ENCODE peak calls at places on chromosomes 13 and 19, in four cellular contexts. V is PC-3, E is Peyer's patch, S is heart left ventricle. Q is an unnamed sample. For H3K9me3, the result is how much of the 10 kb centered on the place peaks cover.

GRCh38 chr13:53612200-53612599 is 583.6 kb downstream of the OLFM4 start:
- DNase-seq in S (no peak), V (no peak), E (no peak), Q (no peak)

GRCh38 chr19:13022859-13023636 is 27.8 kb downstream of the NFIX start:
- DNase-seq in S (peak), V (peak), E (peak), Q (no peak)

GRCh38 chr13:39350461-39350881 is 252.5 kb downstream of the LHFPL6 start:
- DNase-seq in E (no peak), S (no peak), V (no peak), Q (no peak)

GRCh38 chr19:1665565-1666047 is 13.2 kb upstream of the TCF3 start:
- DNase-seq in E (peak), V (no peak), S (no peak), Q (no peak)

GRCh38 chr13:25422153-25422552 is 50.4 kb downstream of the ATP8A2 start:
- DNase-seq in E (no peak), S (no peak), V (no peak), Q (no peak)

GRCh38 chr13:66657165-66657895 is 572.8 kb downstream of the PCDH9 start:
- DNase-seq in S (peak), V (peak), E (no peak), Q (no peak)

GRCh38 chr19:1379961-1380489 is 3.7 kb upstream of the NDUFS7 start:
- DNase-seq in V (no peak), E (no peak), S (no peak), Q (no peak)

GRCh38 chr13:95629071-95629470 is 15.4 kb downstream of the DZIP1 start:
- DNase-seq in E (no peak), V (no peak), S (no peak), Q (no peak)

GRCh38 chr19:2887391-2887914 is 13.3 kb upstream of the ZNF57 start:
- DNase-seq in E (no peak), V (peak), S (no peak), Q (peak)

GRCh38 chr13:109151696-109152095 is 522.3 kb downstream of the MYO16 start:
- DNase-seq in V (no peak), E (no peak), S (no peak), Q (no peak)

GRCh38 chr19:38650911-38651584 is 3.6 kb downstream of the ACTN4 start:
- DNase-seq in V (peak), E (no peak), S (no peak), Q (no peak)

GRCh38 chr19:18895038-18895827 is 725 bp downstream of the CERS1 start:
- DNase-seq in S (no peak), V (peak), E (no peak), Q (no peak)

GRCh38 chr19:41203371-41203770 is 10.4 kb downstream of the CYP2S1 start:
- DNase-seq in V (no peak), S (peak), E (no peak), Q (no peak)

GRCh38 chr13:45658586-45659235 is 43.2 kb upstream of the ERICH6B start:
- DNase-seq in S (no peak), V (peak), E (no peak), Q (no peak)

GRCh38 chr19:47445937-47446402 is 25.7 kb downstream of the SLC8A2 start:
- DNase-seq in S (peak), E (peak), V (peak), Q (peak)

GRCh38 chr19:50658438-50659317 is 9.4 kb downstream of the C19orf81 start:
- DNase-seq in E (peak), V (peak), S (peak), Q (peak)

GRCh38 chr13:27172495-27172842 is 858 bp upstream of the USP12 start:
- DNase-seq in E (no peak), S (no peak), V (peak), Q (no peak)

GRCh38 chr19:33241091-33241529 is 15.5 kb upstream of the SLC7A10 start:
- DNase-seq in S (peak), E (peak), V (no peak), Q (no peak)

GRCh38 chr19:50315773-50316448 is 13.3 kb downstream of the KCNC3 start:
- DNase-seq in S (no peak), E (no peak), V (no peak), Q (no peak)

GRCh38 chr13:22883961-22884360 is 296.8 kb upstream of the SGCG start:
- DNase-seq in S (no peak), V (no peak), E (no peak), Q (no peak)

GRCh38 chr19:33219261-33219812 is 6.3 kb downstream of the SLC7A10 start:
- DNase-seq in E (no peak), V (no peak), S (no peak), Q (no peak)

GRCh38 chr13:36385471-36385870 is 39.3 kb upstream of the SPART start:
- DNase-seq in E (no peak), V (peak), S (no peak), Q (no peak)

GRCh38 chr19:21749090-21749489 is 18.3 kb downstream of the ZNF100 start:
- DNase-seq in V (no peak), S (no peak), E (no peak), Q (no peak)

GRCh38 chr13:97257800-97258799 is 36.0 kb downstream of the MBNL2 start:
- DNase-seq in V (peak), S (no peak), E (no peak), Q (peak)

GRCh38 chr13:21695536-21695935 is 24.7 kb downstream of the FGF9 start:
- DNase-seq in E (no peak), S (no peak), V (no peak), Q (no peak)

GRCh38 chr19:13153627-13154240 is 3.5 kb downstream of the IER2 start:
- DNase-seq in S (peak), E (peak), V (peak), Q (no peak)

GRCh38 chr13:29935309-29935981 is 85.0 kb upstream of the UBL3 start:
- DNase-seq in E (peak), V (no peak), S (no peak), Q (peak)

GRCh38 chr19:27672309-27673047 is 1540.5 kb downstream of the UQCRFS1 start:
- DNase-seq in S (no peak), E (no peak), V (no peak), Q (no peak)

GRCh38 chr19:38693380-38694223 is 46.2 kb downstream of the ACTN4 start:
- DNase-seq in V (peak), S (no peak), E (peak), Q (peak)

GRCh38 chr19:873084-874019 is 13.9 kb downstream of the CFD start:
- DNase-seq in S (no peak), V (no peak), E (peak), Q (peak)

GRCh38 chr13:45728759-45729158 is 26.6 kb downstream of the CBY2 start:
- DNase-seq in S (no peak), E (no peak), V (peak), Q (no peak)

GRCh38 chr19:50173144-50173543 is 10.1 kb upstream of the IZUMO2 start:
- DNase-seq in E (peak), V (peak), S (no peak), Q (no peak)

GRCh38 chr19:13861714-13862531 is 15.0 kb upstream of the NANOS3 start:
- DNase-seq in S (peak), V (peak), E (peak), Q (peak)

DNA sequence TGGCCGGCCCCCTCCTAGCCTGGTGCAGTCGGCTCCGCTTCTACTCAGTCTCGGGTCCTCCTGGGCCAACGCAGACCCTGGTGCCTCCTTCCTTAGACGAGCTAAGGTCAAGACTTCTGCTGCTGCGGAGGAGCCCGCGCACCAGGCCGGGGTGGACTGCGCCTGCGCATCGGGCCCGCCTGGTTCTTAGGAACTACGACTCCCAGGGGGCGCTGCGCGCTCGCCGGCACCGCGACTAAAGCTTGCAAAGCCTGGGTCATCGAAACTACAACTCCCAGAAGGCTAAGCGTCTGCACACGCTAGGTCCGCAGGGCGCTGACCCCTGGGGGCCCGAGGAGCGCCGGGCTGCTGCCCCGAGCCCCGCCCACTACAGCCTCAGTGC is at the start of gene ZNF835:
- DNase-seq in S (peak), V (no peak), E (peak), Q (peak)
- H3K9me3 ChIP-seq in S (under half), V (under half), E (under half), Q (under half)

GRCh38 chr19:54905908-54906511 is at the start of gene NCR1:
- DNase-seq in V (no peak), S (no peak), E (peak), Q (no peak)
- H3K9me3 ChIP-seq in V (under half), S (under half), E (under half), Q (under half)

DNA sequence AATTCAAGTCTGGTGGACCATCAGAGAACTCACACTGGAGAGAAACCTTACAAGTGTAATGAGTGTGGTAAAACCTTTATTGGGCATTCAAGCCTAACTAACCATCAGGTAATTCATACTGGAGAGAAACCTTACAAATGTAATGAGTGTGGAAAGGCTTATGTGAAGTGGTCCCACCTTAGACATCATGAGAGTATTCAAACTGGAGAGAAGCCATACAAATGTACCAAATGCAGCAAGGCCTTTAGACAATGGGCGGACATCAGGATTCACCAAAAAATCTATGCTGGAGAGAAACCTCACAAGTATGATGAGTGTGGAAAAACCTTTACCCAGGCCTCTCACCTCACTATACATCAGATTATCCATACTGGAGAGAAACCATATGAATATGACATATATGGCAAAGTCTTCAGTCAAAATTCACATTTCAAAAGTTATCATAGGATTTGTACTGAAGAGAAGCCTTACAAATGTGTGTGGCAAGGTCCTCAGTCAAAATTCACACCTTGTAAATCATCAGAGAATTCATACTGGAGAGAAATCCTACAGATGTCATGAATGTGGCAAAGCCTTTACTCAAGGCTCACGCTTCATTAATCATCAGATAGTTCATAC is 19.7 kb upstream of the ZNF665 start:
- DNase-seq in V (peak), S (no peak), E (no peak), Q (no peak)
- H3K9me3 ChIP-seq in V (half or more), S (half or more), E (under half), Q (half or more)

DNA sequence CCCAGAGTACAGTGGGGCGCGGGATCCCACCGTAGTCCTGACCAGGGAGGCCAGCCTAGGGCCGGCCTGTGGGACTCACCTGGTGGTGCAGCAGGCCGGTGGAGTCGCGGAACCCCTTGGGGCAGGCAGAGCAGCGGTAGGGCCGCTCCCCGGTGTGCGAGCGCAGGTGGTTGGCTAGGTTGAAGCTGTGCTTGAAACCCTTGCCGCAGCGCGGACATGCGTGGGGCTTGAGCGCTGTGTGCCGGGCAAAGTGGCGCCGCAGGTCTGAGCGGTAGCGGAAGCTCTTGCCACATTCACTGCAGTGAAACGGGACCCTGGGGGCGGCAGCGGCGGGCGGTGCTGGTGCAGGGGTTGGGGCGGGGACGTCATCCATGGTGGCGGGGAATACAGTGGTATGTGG is 1.8 kb downstream of the FIZ1 start:
- DNase-seq in E (no peak), V (no peak), S (no peak), Q (no peak)
- H3K9me3 ChIP-seq in E (under half), V (under half), S (under half), Q (under half)

GRCh38 chr19:58182577-58182988 is 278 bp upstream of the ZNF274 start:
- DNase-seq in V (no peak), S (peak), E (no peak), Q (peak)

GRCh38 chr19:58181902-58182576 is 822 bp upstream of the ZNF274 start:
- DNase-seq in S (no peak), V (peak), E (peak), Q (peak)

GRCh38 chr19:58182989-58183821 is at the start of gene ZNF274:
- DNase-seq in V (peak), S (peak), E (peak), Q (peak)

DNA sequence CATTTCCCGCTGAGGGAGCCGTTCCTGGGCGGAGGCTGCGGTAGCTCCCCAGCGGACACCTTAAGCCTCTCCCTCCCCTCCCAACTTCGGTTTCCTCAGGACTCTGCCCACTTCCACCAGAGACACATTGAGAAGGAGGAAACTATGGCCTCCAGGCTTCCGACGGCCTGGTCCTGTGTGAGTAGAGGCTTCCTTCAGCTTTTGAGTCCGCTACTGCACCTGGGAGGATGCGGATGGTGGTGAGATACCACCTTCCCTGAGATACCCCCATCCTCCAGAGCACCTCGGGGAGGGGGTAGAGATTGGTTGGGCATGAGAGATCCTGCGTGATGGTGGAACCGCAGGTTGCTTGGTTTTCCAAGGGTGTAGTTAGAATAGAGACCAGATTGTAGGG is 958 bp downstream of the ZNF274 start:
- DNase-seq in S (no peak), E (no peak), V (no peak), Q (no peak)
- H3K9me3 ChIP-seq in S (half or more), E (under half), V (half or more), Q (half or more)

DNA sequence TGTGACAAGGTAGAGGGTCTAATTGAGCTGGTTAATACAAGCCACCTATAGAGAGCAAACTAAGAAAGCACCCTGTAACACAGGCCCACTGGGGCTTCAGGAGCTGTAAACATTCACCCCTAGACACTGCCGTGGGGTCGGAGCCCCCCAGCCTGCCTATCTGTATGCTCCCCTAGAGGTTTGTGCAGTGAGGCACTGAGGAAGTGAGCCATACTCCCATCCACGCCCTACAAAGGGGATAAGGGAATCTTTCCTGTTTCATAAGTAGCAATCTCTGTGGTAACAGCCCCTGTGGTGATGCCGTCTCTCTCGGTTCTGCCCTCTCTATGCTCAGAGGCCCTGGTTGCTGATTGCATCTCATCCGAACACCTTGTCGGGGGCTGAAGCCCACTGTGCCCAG is 94.2 kb upstream of the GJB6 start:
- DNase-seq in S (no peak), E (no peak), V (no peak), Q (no peak)
- H3K9me3 ChIP-seq in S (under half), E (under half), V (under half), Q (under half)

GRCh38 chr19:11806354-11807098 is 7.5 kb upstream of the ZNF440 start:
- DNase-seq in S (no peak), E (no peak), V (no peak), Q (no peak)

DNA sequence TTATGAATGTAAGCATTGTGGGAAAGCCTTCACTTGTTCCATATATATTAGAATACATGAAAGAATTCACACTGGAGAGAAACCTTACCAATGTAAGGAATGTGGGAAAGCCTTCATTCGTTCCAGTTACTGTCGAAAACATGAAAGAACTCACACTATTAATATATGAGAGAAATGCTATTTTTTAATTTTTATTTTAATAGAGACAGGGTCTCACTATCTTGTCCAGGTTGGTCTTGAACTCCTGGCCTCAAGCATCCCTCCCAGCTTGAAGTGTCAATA is 7.0 kb upstream of the ZNF440 start:
- DNase-seq in V (no peak), S (no peak), E (no peak), Q (no peak)
- H3K9me3 ChIP-seq in V (half or more), S (under half), E (under half), Q (under half)

GRCh38 chr19:37082307-37082706 is 4.1 kb downstream of the ZNF420 start:
- DNase-seq in V (no peak), S (no peak), E (no peak), Q (no peak)

DNA sequence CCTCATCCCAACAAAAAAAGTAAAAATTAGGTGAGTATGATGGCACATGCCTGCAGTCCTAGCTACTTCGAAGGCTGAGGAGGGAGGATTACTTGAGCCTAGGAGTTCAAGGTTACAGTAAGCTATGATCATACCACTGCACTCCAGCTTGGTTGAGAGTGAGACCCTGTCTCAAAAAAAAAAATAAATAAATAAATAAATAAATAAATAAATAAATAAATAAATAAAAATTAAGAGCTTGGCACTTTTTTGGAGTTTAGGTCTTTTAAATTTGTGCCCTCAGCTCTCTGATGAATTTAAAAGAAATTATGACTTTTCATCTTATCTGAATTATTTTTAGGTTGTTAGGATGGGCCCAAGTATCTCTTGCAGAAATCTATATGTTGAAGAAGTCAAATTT is 8.9 kb downstream of the ZNF420 start:
- DNase-seq in V (no peak), S (no peak), E (no peak), Q (no peak)
- H3K9me3 ChIP-seq in V (under half), S (half or more), E (under half), Q (half or more)